ENCODE peak calls at places on chromosomes 2 and 18, in four cellular contexts. One of them, this sample, is unnamed.

GRCh38 chr2:210503622-210504300 is 27.2 kb upstream of the LANCL1 start:
- DNase-seq in esophagus squamous epithelium: no peak
- DNase-seq in MM.1S: no peak
- DNase-seq in tibial artery: no peak
- DNase-seq in this sample: no peak

GRCh38 chr2:64780041-64780440 is 126.3 kb upstream of the SERTAD2 start:
- DNase-seq in tibial artery: no peak
- DNase-seq in esophagus squamous epithelium: no peak
- DNase-seq in MM.1S: no peak
- DNase-seq in this sample: no peak

GRCh38 chr2:96374211-96374951 is 38.8 kb downstream of the NCAPH start:
- DNase-seq in tibial artery: peak
- DNase-seq in MM.1S: no peak
- DNase-seq in esophagus squamous epithelium: no peak
- DNase-seq in this sample: no peak

GRCh38 chr2:98377569-98377968 is 31.3 kb downstream of the CNGA3 start:
- DNase-seq in MM.1S: no peak
- DNase-seq in esophagus squamous epithelium: no peak
- DNase-seq in tibial artery: no peak
- DNase-seq in this sample: no peak

GRCh38 chr18:34809697-34810096 is 99.6 kb downstream of the DTNA start:
- DNase-seq in esophagus squamous epithelium: no peak
- DNase-seq in MM.1S: no peak
- DNase-seq in tibial artery: peak
- DNase-seq in this sample: peak

GRCh38 chr2:200319587-200320337 is 13.3 kb downstream of the SPATS2L start:
- DNase-seq in MM.1S: no peak
- DNase-seq in tibial artery: no peak
- DNase-seq in esophagus squamous epithelium: no peak
- DNase-seq in this sample: no peak

GRCh38 chr18:35926884-35927283 is 45.6 kb upstream of the RMP24 start:
- DNase-seq in tibial artery: no peak
- DNase-seq in esophagus squamous epithelium: no peak
- DNase-seq in MM.1S: no peak
- DNase-seq in this sample: no peak

GRCh38 chr2:237035781-237036352 is 49.8 kb upstream of the COPS8 start:
- DNase-seq in tibial artery: no peak
- DNase-seq in esophagus squamous epithelium: no peak
- DNase-seq in MM.1S: no peak
- DNase-seq in this sample: no peak

GRCh38 chr2:105977212-105977611 is 216.9 kb downstream of the UXS1 start:
- DNase-seq in tibial artery: no peak
- DNase-seq in MM.1S: no peak
- DNase-seq in esophagus squamous epithelium: no peak
- DNase-seq in this sample: no peak

GRCh38 chr2:237901932-237902846 is 42.8 kb downstream of the RAMP1 start:
- DNase-seq in esophagus squamous epithelium: no peak
- DNase-seq in tibial artery: peak
- DNase-seq in MM.1S: no peak
- DNase-seq in this sample: no peak

GRCh38 chr2:241767464-241768250 is 9.0 kb upstream of the GAL3ST2 start:
- DNase-seq in MM.1S: no peak
- DNase-seq in esophagus squamous epithelium: no peak
- DNase-seq in tibial artery: peak
- DNase-seq in this sample: no peak

GRCh38 chr2:54303631-54304030 is 47.6 kb upstream of the TSPYL6 start:
- DNase-seq in MM.1S: no peak
- DNase-seq in tibial artery: no peak
- DNase-seq in esophagus squamous epithelium: no peak
- DNase-seq in this sample: no peak

GRCh38 chr18:32847719-32848118 is 74.9 kb upstream of the KLHL14 start:
- DNase-seq in MM.1S: no peak
- DNase-seq in esophagus squamous epithelium: no peak
- DNase-seq in tibial artery: no peak
- DNase-seq in this sample: no peak

GRCh38 chr2:113328043-113328442 is 49.3 kb upstream of the PAX8 start:
- DNase-seq in tibial artery: no peak
- DNase-seq in MM.1S: no peak
- DNase-seq in esophagus squamous epithelium: no peak
- DNase-seq in this sample: no peak

GRCh38 chr2:113324684-113325160 is 46.0 kb upstream of the PAX8 start:
- DNase-seq in esophagus squamous epithelium: no peak
- DNase-seq in MM.1S: no peak
- DNase-seq in tibial artery: no peak
- DNase-seq in this sample: no peak
- H3K4me3 ChIP-seq in esophagus squamous epithelium: peak
- H3K4me3 ChIP-seq in MM.1S: peak
- H3K4me3 ChIP-seq in tibial artery: peak
- H3K4me3 ChIP-seq in this sample: no peak

DNA sequence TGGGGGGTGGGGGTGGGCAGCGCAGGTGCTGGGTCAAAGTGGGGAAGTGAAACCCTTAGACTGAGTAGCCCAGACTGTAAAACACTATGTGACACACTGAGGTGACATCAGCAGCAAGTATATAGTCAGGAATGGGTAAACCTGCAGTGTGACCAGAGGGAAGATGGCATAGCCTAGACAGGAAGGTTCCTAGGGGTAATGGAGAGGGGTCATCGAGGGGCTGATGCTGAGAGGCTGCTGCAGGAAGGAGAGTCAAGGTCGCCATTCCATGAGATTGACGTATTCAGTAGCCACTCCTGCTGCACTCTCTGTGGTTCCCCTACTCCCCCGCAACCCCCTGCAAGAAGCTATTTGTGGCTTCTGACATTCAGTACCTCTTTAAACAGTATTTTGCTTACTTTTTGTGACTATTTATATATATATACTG is 111.7 kb downstream of the CHST9 start:
- DNase-seq in tibial artery: no peak
- DNase-seq in MM.1S: peak
- DNase-seq in esophagus squamous epithelium: no peak
- DNase-seq in this sample: peak
- H3K4me3 ChIP-seq in tibial artery: no peak
- H3K4me3 ChIP-seq in MM.1S: no peak
- H3K4me3 ChIP-seq in esophagus squamous epithelium: no peak
- H3K4me3 ChIP-seq in this sample: no peak

GRCh38 chr2:157874278-157874825 is 1.8 kb downstream of the ACVR1 start:
- DNase-seq in esophagus squamous epithelium: no peak
- DNase-seq in tibial artery: no peak
- DNase-seq in MM.1S: no peak
- DNase-seq in this sample: no peak
- H3K4me3 ChIP-seq in esophagus squamous epithelium: peak
- H3K4me3 ChIP-seq in tibial artery: peak
- H3K4me3 ChIP-seq in MM.1S: no peak
- H3K4me3 ChIP-seq in this sample: no peak

GRCh38 chr2:179578171-179578916 is 283.1 kb downstream of the ZNF385B start:
- DNase-seq in esophagus squamous epithelium: no peak
- DNase-seq in tibial artery: no peak
- DNase-seq in MM.1S: no peak
- DNase-seq in this sample: no peak

GRCh38 chr2:179580378-179581146 is 280.9 kb downstream of the ZNF385B start:
- DNase-seq in tibial artery: no peak
- DNase-seq in esophagus squamous epithelium: no peak
- DNase-seq in MM.1S: no peak
- DNase-seq in this sample: no peak

GRCh38 chr2:179584760-179585159 is 276.7 kb downstream of the ZNF385B start:
- DNase-seq in MM.1S: no peak
- DNase-seq in tibial artery: no peak
- DNase-seq in esophagus squamous epithelium: no peak
- DNase-seq in this sample: no peak

GRCh38 chr2:179579744-179580143 is 281.7 kb downstream of the ZNF385B start:
- DNase-seq in tibial artery: no peak
- DNase-seq in MM.1S: no peak
- DNase-seq in esophagus squamous epithelium: no peak
- DNase-seq in this sample: no peak

DNA sequence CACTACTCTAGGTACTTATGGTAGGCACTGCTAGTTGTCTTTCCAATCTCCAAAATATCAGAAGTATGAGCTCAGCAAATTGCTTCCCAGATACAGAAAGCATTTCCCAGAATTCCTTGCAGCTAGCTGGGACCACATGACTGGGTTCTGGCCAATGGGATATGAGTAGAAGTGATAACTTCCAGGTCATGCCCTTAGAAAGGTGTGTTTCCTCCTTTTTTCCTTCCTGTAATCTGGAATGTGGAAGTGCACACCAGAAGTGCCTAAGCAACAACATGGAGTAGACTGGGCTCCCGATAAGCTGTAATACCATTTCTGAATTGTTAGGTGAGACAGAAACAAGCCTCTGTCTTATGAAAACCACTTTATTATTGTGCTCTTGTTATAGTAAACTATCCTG is 279.8 kb downstream of the ZNF385B start:
- DNase-seq in esophagus squamous epithelium: no peak
- DNase-seq in MM.1S: no peak
- DNase-seq in tibial artery: no peak
- DNase-seq in this sample: no peak
- H3K4me3 ChIP-seq in esophagus squamous epithelium: no peak
- H3K4me3 ChIP-seq in MM.1S: no peak
- H3K4me3 ChIP-seq in tibial artery: no peak
- H3K4me3 ChIP-seq in this sample: no peak

DNA sequence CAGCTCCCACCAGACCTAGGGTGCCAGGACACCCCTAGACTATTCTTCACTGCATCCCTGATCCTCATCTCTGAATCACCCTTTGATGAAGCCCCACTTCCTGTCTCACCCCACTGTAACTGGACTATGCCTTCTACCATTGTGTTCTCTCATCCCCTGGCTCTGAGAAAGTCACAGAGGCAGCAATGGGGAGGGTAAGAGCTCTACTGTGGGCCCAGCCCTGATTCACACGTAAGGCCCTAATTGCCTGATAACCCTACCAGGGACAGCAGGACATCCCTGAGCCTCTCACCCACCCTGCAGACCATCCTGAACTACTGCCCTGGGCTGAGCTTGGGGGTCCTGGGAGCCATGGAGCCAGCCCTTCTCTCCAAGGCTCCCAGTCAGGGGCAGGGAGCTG is 1.5 kb upstream of the PROM2 start:
- DNase-seq in MM.1S: no peak
- DNase-seq in tibial artery: no peak
- DNase-seq in esophagus squamous epithelium: no peak
- DNase-seq in this sample: no peak
- H3K4me3 ChIP-seq in MM.1S: no peak
- H3K4me3 ChIP-seq in tibial artery: no peak
- H3K4me3 ChIP-seq in esophagus squamous epithelium: no peak
- H3K4me3 ChIP-seq in this sample: no peak

DNA sequence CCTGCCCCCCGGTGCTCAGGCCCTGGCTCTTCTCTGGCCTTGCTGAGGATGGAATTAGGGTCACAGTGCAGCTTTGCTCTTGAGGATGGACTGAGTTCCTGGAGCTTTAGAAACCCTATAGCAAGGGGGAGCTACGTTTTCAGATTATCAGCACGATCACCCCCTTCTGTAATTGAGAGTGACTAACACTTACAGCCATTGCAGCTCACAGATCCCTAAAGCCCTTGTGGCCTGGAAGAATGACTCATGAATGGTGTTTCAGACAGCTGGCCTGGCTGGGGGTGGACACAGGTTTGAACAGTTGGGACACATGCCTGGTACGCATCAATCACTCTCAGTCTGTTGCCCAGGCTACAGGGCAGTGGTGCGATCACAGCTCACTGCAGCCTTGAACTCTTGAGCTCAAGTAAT is 79.7 kb upstream of the IGFBP5 start:
- DNase-seq in MM.1S: no peak
- DNase-seq in tibial artery: peak
- DNase-seq in esophagus squamous epithelium: no peak
- DNase-seq in this sample: no peak
- H3K4me3 ChIP-seq in MM.1S: no peak
- H3K4me3 ChIP-seq in tibial artery: no peak
- H3K4me3 ChIP-seq in esophagus squamous epithelium: no peak
- H3K4me3 ChIP-seq in this sample: no peak